ENCODE peak calls at places on chromosomes 1 and 21, in nine cellular contexts. One of them, this sample, is unnamed.
A peak's percentile ranks its signal among the peaks of the same experiment; 100 is the strongest.

GRCh38 chr1:183911285-183911684 is 106.4 kb downstream of the RGL1 start:
- DNase-seq in pancreas: no peak
- DNase-seq in tibial nerve: no peak
- DNase-seq in IMR-90: no peak
- DNase-seq in esophagus squamous epithelium: no peak
- DNase-seq in mucosa of descending colon: no peak
- DNase-seq in lung: no peak
- DNase-seq in PC-9: no peak
- DNase-seq in CD8-positive, alpha-beta T cell: no peak
- DNase-seq in this sample: no peak

GRCh38 chr1:228285661-228286504 is 78.0 kb downstream of the OBSCN start:
- DNase-seq in pancreas: peak; percentile 49
- DNase-seq in tibial nerve: no peak
- DNase-seq in IMR-90: no peak
- DNase-seq in esophagus squamous epithelium: no peak
- DNase-seq in mucosa of descending colon: peak; percentile 8
- DNase-seq in lung: no peak
- DNase-seq in PC-9: no peak
- DNase-seq in CD8-positive, alpha-beta T cell: no peak
- DNase-seq in this sample: no peak

GRCh38 chr21:18384771-18385170 is 18.8 kb downstream of the TMPRSS15 start:
- DNase-seq in pancreas: no peak
- DNase-seq in tibial nerve: no peak
- DNase-seq in IMR-90: no peak
- DNase-seq in esophagus squamous epithelium: no peak
- DNase-seq in mucosa of descending colon: no peak
- DNase-seq in lung: no peak
- DNase-seq in PC-9: no peak
- DNase-seq in CD8-positive, alpha-beta T cell: no peak
- DNase-seq in this sample: no peak

GRCh38 chr1:207128336-207128921 is 24.4 kb downstream of the C4BPA start:
- DNase-seq in pancreas: no peak
- DNase-seq in tibial nerve: no peak
- DNase-seq in IMR-90: no peak
- DNase-seq in esophagus squamous epithelium: no peak
- DNase-seq in mucosa of descending colon: no peak
- DNase-seq in lung: no peak
- DNase-seq in PC-9: no peak
- DNase-seq in CD8-positive, alpha-beta T cell: no peak
- DNase-seq in this sample: no peak

GRCh38 chr21:41927727-41928409 is 25.9 kb downstream of the C2CD2 start:
- DNase-seq in pancreas: no peak
- DNase-seq in tibial nerve: no peak
- DNase-seq in IMR-90: no peak
- DNase-seq in esophagus squamous epithelium: no peak
- DNase-seq in mucosa of descending colon: no peak
- DNase-seq in lung: no peak
- DNase-seq in PC-9: no peak
- DNase-seq in CD8-positive, alpha-beta T cell: no peak
- DNase-seq in this sample: no peak

GRCh38 chr1:177106614-177107365 is 57.7 kb downstream of the ASTN1 start:
- DNase-seq in pancreas: no peak
- DNase-seq in tibial nerve: no peak
- DNase-seq in IMR-90: no peak
- DNase-seq in esophagus squamous epithelium: no peak
- DNase-seq in mucosa of descending colon: no peak
- DNase-seq in lung: no peak
- DNase-seq in PC-9: no peak
- DNase-seq in CD8-positive, alpha-beta T cell: no peak
- DNase-seq in this sample: no peak

GRCh38 chr1:97145321-97145956 is 423.9 kb downstream of the PTBP2 start:
- DNase-seq in pancreas: no peak
- DNase-seq in tibial nerve: no peak
- DNase-seq in IMR-90: peak; percentile 46
- DNase-seq in esophagus squamous epithelium: no peak
- DNase-seq in mucosa of descending colon: no peak
- DNase-seq in lung: no peak
- DNase-seq in PC-9: no peak
- DNase-seq in CD8-positive, alpha-beta T cell: no peak
- DNase-seq in this sample: no peak

GRCh38 chr1:86741947-86742572 is 37.7 kb downstream of the SH3GLB1 start:
- DNase-seq in pancreas: no peak
- DNase-seq in tibial nerve: no peak
- DNase-seq in IMR-90: peak; percentile 39
- DNase-seq in esophagus squamous epithelium: no peak
- DNase-seq in mucosa of descending colon: no peak
- DNase-seq in lung: no peak
- DNase-seq in PC-9: peak; percentile 11
- DNase-seq in CD8-positive, alpha-beta T cell: peak; percentile 44
- DNase-seq in this sample: no peak

GRCh38 chr1:45410850-45411509 is 70.7 kb upstream of the MUTYH start:
- DNase-seq in pancreas: no peak
- DNase-seq in tibial nerve: no peak
- DNase-seq in IMR-90: no peak
- DNase-seq in esophagus squamous epithelium: no peak
- DNase-seq in mucosa of descending colon: no peak
- DNase-seq in lung: no peak
- DNase-seq in PC-9: peak; percentile 66
- DNase-seq in CD8-positive, alpha-beta T cell: no peak
- DNase-seq in this sample: no peak

GRCh38 chr21:35257413-35257812 is 208.3 kb upstream of the RUNX1 start:
- DNase-seq in pancreas: peak; percentile 74
- DNase-seq in tibial nerve: no peak
- DNase-seq in IMR-90: peak; percentile 96
- DNase-seq in esophagus squamous epithelium: no peak
- DNase-seq in mucosa of descending colon: no peak
- DNase-seq in lung: peak; percentile 39
- DNase-seq in PC-9: peak; percentile 54
- DNase-seq in CD8-positive, alpha-beta T cell: no peak
- DNase-seq in this sample: no peak

GRCh38 chr21:44571844-44572782 is 1.4 kb upstream of the KRTAP10-4 start:
- DNase-seq in pancreas: no peak
- DNase-seq in tibial nerve: no peak
- DNase-seq in IMR-90: no peak
- DNase-seq in esophagus squamous epithelium: no peak
- DNase-seq in mucosa of descending colon: no peak
- DNase-seq in lung: peak; percentile 27
- DNase-seq in PC-9: no peak
- DNase-seq in CD8-positive, alpha-beta T cell: no peak
- DNase-seq in this sample: peak; percentile 21

GRCh38 chr1:240797050-240797449 is 185.1 kb upstream of the GREM2 start:
- DNase-seq in pancreas: no peak
- DNase-seq in tibial nerve: no peak
- DNase-seq in IMR-90: peak; percentile 12
- DNase-seq in esophagus squamous epithelium: no peak
- DNase-seq in mucosa of descending colon: no peak
- DNase-seq in lung: no peak
- DNase-seq in PC-9: peak; percentile 31
- DNase-seq in CD8-positive, alpha-beta T cell: no peak
- DNase-seq in this sample: no peak

GRCh38 chr1:192809286-192810252 is 730 bp downstream of the RGS2 start:
- DNase-seq in pancreas: no peak
- DNase-seq in tibial nerve: no peak
- DNase-seq in IMR-90: peak; percentile 65
- DNase-seq in esophagus squamous epithelium: no peak
- DNase-seq in mucosa of descending colon: no peak
- DNase-seq in lung: peak; percentile 36
- DNase-seq in PC-9: no peak
- DNase-seq in CD8-positive, alpha-beta T cell: peak; percentile 53
- DNase-seq in this sample: peak; percentile 73

GRCh38 chr1:10943991-10944730 is 68.3 kb upstream of the TARDBP start:
- DNase-seq in pancreas: peak; percentile 63
- DNase-seq in tibial nerve: no peak
- DNase-seq in IMR-90: no peak
- DNase-seq in esophagus squamous epithelium: no peak
- DNase-seq in mucosa of descending colon: peak; percentile 63
- DNase-seq in lung: no peak
- DNase-seq in PC-9: no peak
- DNase-seq in CD8-positive, alpha-beta T cell: no peak
- DNase-seq in this sample: no peak

GRCh38 chr21:38037416-38037815 is 121.2 kb upstream of the KCNJ6 start:
- DNase-seq in pancreas: no peak
- DNase-seq in tibial nerve: no peak
- DNase-seq in IMR-90: no peak
- DNase-seq in esophagus squamous epithelium: no peak
- DNase-seq in mucosa of descending colon: no peak
- DNase-seq in lung: no peak
- DNase-seq in PC-9: no peak
- DNase-seq in CD8-positive, alpha-beta T cell: no peak
- DNase-seq in this sample: no peak

GRCh38 chr1:17564458-17565393 is 25.2 kb downstream of the ARHGEF10L start:
- DNase-seq in pancreas: no peak
- DNase-seq in tibial nerve: no peak
- DNase-seq in IMR-90: no peak
- DNase-seq in esophagus squamous epithelium: no peak
- DNase-seq in mucosa of descending colon: peak; percentile 46
- DNase-seq in lung: peak; percentile 51
- DNase-seq in PC-9: no peak
- DNase-seq in CD8-positive, alpha-beta T cell: no peak
- DNase-seq in this sample: no peak

GRCh38 chr1:17565551-17565971 is 26.1 kb downstream of the ARHGEF10L start:
- DNase-seq in pancreas: no peak
- DNase-seq in tibial nerve: no peak
- DNase-seq in IMR-90: no peak
- DNase-seq in esophagus squamous epithelium: no peak
- DNase-seq in mucosa of descending colon: peak; percentile 45
- DNase-seq in lung: no peak
- DNase-seq in PC-9: no peak
- DNase-seq in CD8-positive, alpha-beta T cell: no peak
- DNase-seq in this sample: no peak

GRCh38 chr1:17567582-17567981 is 28.1 kb downstream of the ARHGEF10L start:
- DNase-seq in pancreas: no peak
- DNase-seq in tibial nerve: no peak
- DNase-seq in IMR-90: peak; percentile 64
- DNase-seq in esophagus squamous epithelium: no peak
- DNase-seq in mucosa of descending colon: no peak
- DNase-seq in lung: no peak
- DNase-seq in PC-9: no peak
- DNase-seq in CD8-positive, alpha-beta T cell: no peak
- DNase-seq in this sample: peak; percentile 79

GRCh38 chr1:17568014-17568413 is 28.5 kb downstream of the ARHGEF10L start:
- DNase-seq in pancreas: no peak
- DNase-seq in tibial nerve: no peak
- DNase-seq in IMR-90: no peak
- DNase-seq in esophagus squamous epithelium: no peak
- DNase-seq in mucosa of descending colon: no peak
- DNase-seq in lung: no peak
- DNase-seq in PC-9: no peak
- DNase-seq in CD8-positive, alpha-beta T cell: no peak
- DNase-seq in this sample: no peak

DNA sequence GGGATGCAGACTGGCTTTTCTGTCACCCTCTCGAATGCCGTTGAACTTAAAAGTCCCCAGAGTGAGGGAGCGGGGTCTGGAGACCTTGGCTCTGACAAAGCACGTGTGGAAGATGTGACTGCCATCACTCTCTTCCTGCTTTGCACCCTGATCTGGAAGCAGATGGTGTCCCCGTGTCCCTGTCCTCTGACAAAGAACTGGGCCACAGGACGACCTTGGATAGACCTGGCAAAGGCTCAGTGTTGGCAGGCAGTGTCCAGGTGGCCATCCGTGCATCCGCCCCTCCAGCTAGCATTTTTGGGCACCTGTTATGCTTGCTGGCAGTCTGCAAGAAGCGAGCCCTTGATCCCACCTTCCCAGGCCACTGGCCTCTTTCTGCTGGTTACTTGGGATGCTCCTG is 27.4 kb downstream of the ARHGEF10L start:
- DNase-seq in pancreas: no peak
- DNase-seq in tibial nerve: no peak
- DNase-seq in IMR-90: no peak
- DNase-seq in esophagus squamous epithelium: no peak
- DNase-seq in mucosa of descending colon: no peak
- DNase-seq in lung: no peak
- DNase-seq in PC-9: no peak
- DNase-seq in CD8-positive, alpha-beta T cell: no peak
- DNase-seq in this sample: no peak
- H3K4me1 ChIP-seq in pancreas: peaks cover 36% of the 10 kb centered on the region
- H3K4me1 ChIP-seq in tibial nerve: no peaks in the 10 kb centered on the region
- H3K4me1 ChIP-seq in IMR-90: peaks cover 18% of the 10 kb centered on the region
- H3K4me1 ChIP-seq in esophagus squamous epithelium: peaks cover 100% of the 10 kb centered on the region
- H3K4me1 ChIP-seq in mucosa of descending colon: peaks cover 51% of the 10 kb centered on the region
- H3K4me1 ChIP-seq in lung: peaks cover 20% of the 10 kb centered on the region
- H3K4me1 ChIP-seq in PC-9: peaks cover 40% of the 10 kb centered on the region
- H3K4me1 ChIP-seq in CD8-positive, alpha-beta T cell: no peaks in the 10 kb centered on the region
- H3K4me1 ChIP-seq in this sample: peaks cover 89% of the 10 kb centered on the region

DNA sequence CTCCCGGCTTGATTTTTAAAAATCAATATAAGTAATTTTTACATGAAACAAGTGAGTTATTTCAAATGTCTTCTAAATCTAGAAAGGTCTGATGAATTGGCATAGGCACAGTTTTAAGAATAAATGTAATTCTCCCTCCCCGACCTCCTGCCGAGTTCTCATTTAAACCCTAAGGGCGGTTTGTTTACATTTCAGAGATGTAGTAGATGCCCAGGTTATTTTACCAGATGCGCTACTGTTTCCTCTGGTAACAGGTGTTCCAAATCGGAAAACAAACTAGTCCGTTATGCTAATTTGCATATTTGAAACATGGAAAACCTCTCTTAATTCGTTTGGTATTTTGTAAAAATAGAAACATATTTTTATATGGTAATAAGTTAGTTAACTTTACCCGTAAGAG is 53.8 kb upstream of the CFAP126 start:
- DNase-seq in pancreas: no peak
- DNase-seq in tibial nerve: no peak
- DNase-seq in IMR-90: no peak
- DNase-seq in esophagus squamous epithelium: no peak
- DNase-seq in mucosa of descending colon: no peak
- DNase-seq in lung: no peak
- DNase-seq in PC-9: no peak
- DNase-seq in CD8-positive, alpha-beta T cell: no peak
- DNase-seq in this sample: no peak
- H3K4me3 ChIP-seq in pancreas: no peak overlapping the region
- H3K4me3 ChIP-seq in tibial nerve: no peak overlapping the region
- H3K4me3 ChIP-seq in IMR-90: no peak overlapping the region
- H3K4me3 ChIP-seq in esophagus squamous epithelium: no peak overlapping the region
- H3K4me3 ChIP-seq in mucosa of descending colon: no peak overlapping the region
- H3K4me3 ChIP-seq in lung: no peak overlapping the region
- H3K4me3 ChIP-seq in PC-9: peak overlapping the region; percentile 74
- H3K4me3 ChIP-seq in CD8-positive, alpha-beta T cell: no peak overlapping the region
- H3K4me3 ChIP-seq in this sample: no peak overlapping the region

GRCh38 chr1:95561244-95561840 is 327.3 kb downstream of the RWDD3 start:
- DNase-seq in pancreas: no peak
- DNase-seq in tibial nerve: no peak
- DNase-seq in IMR-90: no peak
- DNase-seq in esophagus squamous epithelium: no peak
- DNase-seq in mucosa of descending colon: no peak
- DNase-seq in lung: no peak
- DNase-seq in PC-9: no peak
- DNase-seq in CD8-positive, alpha-beta T cell: no peak
- DNase-seq in this sample: no peak
- TF ChIP-seq CTCF in pancreas: no peak
- TF ChIP-seq CTCF in tibial nerve: no peak
- TF ChIP-seq CTCF in IMR-90: no peak
- TF ChIP-seq CTCF in esophagus squamous epithelium: no peak
- TF ChIP-seq CTCF in mucosa of descending colon: no peak
- TF ChIP-seq CTCF in lung: no peak
- TF ChIP-seq CTCF in PC-9: no peak
- TF ChIP-seq CTCF in CD8-positive, alpha-beta T cell: no peak
- TF ChIP-seq CTCF in this sample: no peak

DNA sequence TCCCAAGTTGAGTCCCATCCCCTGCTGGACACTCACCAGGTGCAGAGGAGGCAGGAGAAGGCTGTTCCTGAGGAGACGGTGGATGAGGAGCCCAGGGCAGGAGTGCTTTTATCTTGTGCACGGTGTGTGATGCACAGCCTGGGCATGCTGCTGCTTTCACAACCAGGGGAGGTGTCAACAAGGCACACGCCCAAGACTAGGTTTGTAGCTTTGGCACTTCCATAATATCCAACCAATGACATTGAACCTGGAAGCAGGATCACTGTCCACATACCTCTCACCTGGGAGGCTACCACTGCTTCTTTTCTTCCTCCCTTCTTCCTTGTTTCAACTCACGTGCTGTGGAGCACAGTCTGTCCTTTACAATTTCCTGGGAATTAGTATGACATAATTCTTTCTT is at the start of gene LCE3D:
- DNase-seq in pancreas: no peak
- DNase-seq in tibial nerve: no peak
- DNase-seq in IMR-90: peak; percentile 0
- DNase-seq in esophagus squamous epithelium: no peak
- DNase-seq in mucosa of descending colon: no peak
- DNase-seq in lung: no peak
- DNase-seq in PC-9: no peak
- DNase-seq in CD8-positive, alpha-beta T cell: no peak
- DNase-seq in this sample: no peak
- H3K4me1 ChIP-seq in pancreas: no peaks in the 10 kb centered on the region
- H3K4me1 ChIP-seq in tibial nerve: no peaks in the 10 kb centered on the region
- H3K4me1 ChIP-seq in IMR-90: no peaks in the 10 kb centered on the region
- H3K4me1 ChIP-seq in esophagus squamous epithelium: no peaks in the 10 kb centered on the region
- H3K4me1 ChIP-seq in mucosa of descending colon: no peaks in the 10 kb centered on the region
- H3K4me1 ChIP-seq in lung: no peaks in the 10 kb centered on the region
- H3K4me1 ChIP-seq in PC-9: no peaks in the 10 kb centered on the region
- H3K4me1 ChIP-seq in CD8-positive, alpha-beta T cell: no peaks in the 10 kb centered on the region
- H3K4me1 ChIP-seq in this sample: no peaks in the 10 kb centered on the region

This sample was measured in right atrium auricular region.